ENCODE peak calls at places on chromosomes 16 and 17, in four cellular contexts. Y, Z, F and C are unnamed samples.
A peak's percentile ranks its signal among the peaks of the same experiment; 100 is the strongest.

GRCh38 chr17:69539781-69540319 is 125.4 kb downstream of the MAP2K6 start:
- DNase-seq in Y (no peak), Z (no peak), F (no peak), C (no peak)

GRCh38 chr17:59505610-59506276 is 59.7 kb upstream of the DHX40 start:
- DNase-seq in Y (no peak), Z (peak; percentile 65), F (no peak), C (no peak)

GRCh38 chr17:32479074-32479617 is 7.6 kb upstream of the CDK5R1 start:
- DNase-seq in Y (no peak), Z (no peak), F (no peak), C (no peak)

GRCh38 chr17:31524926-31525800 is 133.7 kb downstream of the RAB11FIP4 start:
- DNase-seq in Y (peak; percentile 97), Z (peak; percentile 61), F (peak; percentile 88), C (no peak)

GRCh38 chr16:73214825-73215481 is 167.0 kb upstream of the ZFHX3 start:
- DNase-seq in Y (no peak), Z (no peak), F (no peak), C (no peak)

GRCh38 chr17:2571523-2572303 is 21.7 kb upstream of the PAFAH1B1 start:
- DNase-seq in Y (no peak), Z (no peak), F (no peak), C (peak; percentile 61)

GRCh38 chr17:29566473-29567361 is at the start of gene ABHD15:
- DNase-seq in Y (peak; percentile 56), Z (peak; percentile 35), F (no peak), C (no peak)

GRCh38 chr16:51723016-51723724 is 572.1 kb upstream of the SALL1 start:
- DNase-seq in Y (no peak), Z (no peak), F (no peak), C (no peak)

GRCh38 chr16:78925071-78925714 is 675.3 kb downstream of the MAF start:
- DNase-seq in Y (peak; percentile 34), Z (peak; percentile 24), F (peak; percentile 53), C (no peak)

GRCh38 chr17:78986048-78986648 is 6.4 kb upstream of the LGALS3BP start:
- DNase-seq in Y (no peak), Z (peak; percentile 43), F (peak; percentile 72), C (no peak)

GRCh38 chr17:35044181-35044580 is 19.3 kb downstream of the RFFL start:
- DNase-seq in Y (no peak), Z (no peak), F (no peak), C (no peak)

GRCh38 chr16:48503779-48504178 is 106.2 kb downstream of the N4BP1 start:
- DNase-seq in Y (no peak), Z (no peak), F (no peak), C (no peak)

GRCh38 chr17:64339516-64340475 is 50.9 kb downstream of the PECAM1 start:
- DNase-seq in Y (no peak), Z (no peak), F (no peak), C (no peak)

GRCh38 chr16:52573365-52574104 is 26.6 kb upstream of the TOX3 start:
- DNase-seq in Y (no peak), Z (peak; percentile 95), F (no peak), C (no peak)

GRCh38 chr16:71230122-71230845 is at the start of gene HYDIN:
- DNase-seq in Y (peak; percentile 96), Z (peak; percentile 15), F (peak; percentile 67), C (no peak)

GRCh38 chr16:82043680-82044584 is 8.9 kb downstream of the HSD17B2 start:
- DNase-seq in Y (no peak), Z (no peak), F (no peak), C (no peak)

GRCh38 chr16:56800355-56800754 is 64.7 kb upstream of the SLC12A3 start:
- DNase-seq in Y (no peak), Z (peak; percentile 80), F (no peak), C (no peak)

GRCh38 chr16:67594256-67594915 is 32.1 kb downstream of the CTCF start:
- DNase-seq in Y (no peak), Z (no peak), F (no peak), C (no peak)
- TF ChIP-seq NR2C2 in Y (no peak), Z (no peak), F (no peak), C (no peak)

GRCh38 chr17:5260542-5260941 is 21.5 kb upstream of the RABEP1 start:
- DNase-seq in Y (no peak), Z (no peak), F (no peak), C (no peak)

GRCh38 chr17:5257124-5257523 is 22.5 kb upstream of the SCIMP start:
- DNase-seq in Y (no peak), Z (no peak), F (no peak), C (no peak)

GRCh38 chr17:5249615-5250014 is 15.0 kb upstream of the SCIMP start:
- DNase-seq in Y (peak; percentile 61), Z (peak; percentile 71), F (peak; percentile 55), C (no peak)

GRCh38 chr17:5254414-5254813 is 19.8 kb upstream of the SCIMP start:
- DNase-seq in Y (no peak), Z (no peak), F (no peak), C (no peak)

GRCh38 chr17:5254903-5255521 is 20.4 kb upstream of the SCIMP start:
- DNase-seq in Y (no peak), Z (no peak), F (no peak), C (no peak)
- TF ChIP-seq NR2C2 in Y (no peak), Z (no peak), F (no peak), C (no peak)

GRCh38 chr16:89114159-89114981 is 20.7 kb downstream of the ACSF3 start:
- DNase-seq in Y (peak; percentile 47), Z (no peak), F (no peak), C (no peak)
- TF ChIP-seq NR2C2 in Y (no peak), Z (no peak), F (no peak), C (no peak)

GRCh38 chr17:48997103-48997826 is at the start of gene IGF2BP1:
- DNase-seq in Y (peak; percentile 77), Z (peak; percentile 81), F (no peak), C (no peak)
- TF ChIP-seq NR2C2 in Y (no peak), Z (no peak), F (no peak), C (no peak)